ENCODE peak calls at places on chromosome 18, in seven cellular contexts. I is astrocyte of the hippocampus; D is adrenal gland; Y is kidney tubule cell; O is activated CD4-positive, alpha-beta memory T cell treated with anti-CD3 and anti-CD28 coated beads for 36 hours; S is aorta; B is mammary epithelial cell. J is an unnamed sample.
A peak's percentile ranks its signal among the peaks of the same experiment; 100 is the strongest.

GRCh38 chr18:55918449-55918848 is 330.5 kb upstream of the TCF4 start:
- DNase-seq in I (peak; percentile 38), D (no peak), Y (no peak), O (no peak), S (no peak), B (no peak), J (no peak)

GRCh38 chr18:45050712-45051639 is 370.3 kb downstream of the SETBP1 start:
- DNase-seq in I (peak; percentile 72), D (no peak), Y (peak; percentile 33), O (no peak), S (no peak), B (peak; percentile 68), J (no peak)

GRCh38 chr18:63454497-63454896 is 22.3 kb upstream of the SERPINB5 start:
- DNase-seq in I (no peak), D (no peak), Y (peak; percentile 39), O (no peak), S (no peak), B (peak; percentile 94), J (no peak)

GRCh38 chr18:66826211-66826610 is 222.3 kb upstream of the CDH19 start:
- DNase-seq in I (no peak), D (no peak), Y (no peak), O (no peak), S (no peak), B (no peak), J (no peak)

GRCh38 chr18:10579079-10579867 is 53.4 kb downstream of the NAPG start:
- DNase-seq in I (peak; percentile 51), D (no peak), Y (peak; percentile 34), O (no peak), S (no peak), B (no peak), J (no peak)

GRCh38 chr18:79599503-79599931 is 80.1 kb upstream of the CTDP1 start:
- DNase-seq in I (peak; percentile 91), D (peak; percentile 9), Y (peak; percentile 54), O (no peak), S (peak; percentile 61), B (no peak), J (peak; percentile 8)

GRCh38 chr18:8443505-8443904 is 165.7 kb upstream of the RAB12 start:
- DNase-seq in I (no peak), D (no peak), Y (no peak), O (no peak), S (no peak), B (peak; percentile 17), J (no peak)

GRCh38 chr18:24009651-24010333 is 4.8 kb upstream of the TTC39C start:
- DNase-seq in I (no peak), D (no peak), Y (peak; percentile 15), O (peak; percentile 71), S (no peak), B (peak; percentile 57), J (no peak)

GRCh38 chr18:58216071-58216471 is 172.0 kb downstream of the NEDD4L start:
- DNase-seq in I (no peak), D (peak; percentile 52), Y (peak; percentile 84), O (no peak), S (no peak), B (peak; percentile 75), J (no peak)

GRCh38 chr18:59957957-59958356 is 58.2 kb downstream of the PMAIP1 start:
- DNase-seq in I (peak; percentile 44), D (peak; percentile 81), Y (peak; percentile 80), O (peak; percentile 21), S (no peak), B (peak; percentile 39), J (peak; percentile 79)

GRCh38 chr18:23710068-23710527 is 20.8 kb downstream of the LAMA3 start:
- DNase-seq in I (peak; percentile 56), D (no peak), Y (peak; percentile 59), O (no peak), S (no peak), B (no peak), J (no peak)

GRCh38 chr18:49694402-49694801 is 118.9 kb downstream of the ACAA2 start:
- DNase-seq in I (no peak), D (no peak), Y (no peak), O (no peak), S (no peak), B (no peak), J (no peak)

GRCh38 chr18:10274327-10274726 is 180.1 kb upstream of the APCDD1 start:
- DNase-seq in I (no peak), D (no peak), Y (no peak), O (no peak), S (no peak), B (no peak), J (no peak)

GRCh38 chr18:24055878-24056277 is 41.3 kb downstream of the TTC39C start:
- DNase-seq in I (no peak), D (no peak), Y (no peak), O (no peak), S (no peak), B (no peak), J (peak; percentile 7)

GRCh38 chr18:71809711-71810110 is 734.4 kb downstream of the CBLN2 start:
- DNase-seq in I (no peak), D (no peak), Y (no peak), O (no peak), S (no peak), B (peak; percentile 2), J (no peak)

GRCh38 chr18:46067431-46068007 is 4.5 kb downstream of the PSTPIP2 start:
- DNase-seq in I (peak; percentile 37), D (no peak), Y (peak; percentile 48), O (no peak), S (no peak), B (no peak), J (peak; percentile 18)

GRCh38 chr18:68507781-68508180 is 207.1 kb downstream of the TMX3 start:
- DNase-seq in I (no peak), D (no peak), Y (peak; percentile 28), O (no peak), S (no peak), B (peak; percentile 22), J (no peak)

GRCh38 chr18:68887410-68887809 is 89.5 kb downstream of the CCDC102B start:
- DNase-seq in I (no peak), D (no peak), Y (no peak), O (no peak), S (no peak), B (no peak), J (no peak)

GRCh38 chr18:111292-112014 is 46.9 kb upstream of the USP14 start:
- DNase-seq in I (peak; percentile 87), D (peak; percentile 47), Y (peak; percentile 82), O (peak; percentile 80), S (peak; percentile 92), B (peak; percentile 66), J (peak; percentile 75)

GRCh38 chr18:30527226-30527625 is 515.3 kb downstream of the DSC3 start:
- DNase-seq in I (no peak), D (no peak), Y (no peak), O (no peak), S (no peak), B (no peak), J (no peak)

GRCh38 chr18:49878567-49878966 is 65.2 kb upstream of the ACAA2 start:
- DNase-seq in I (no peak), D (no peak), Y (peak; percentile 57), O (no peak), S (no peak), B (peak; percentile 90), J (no peak)

GRCh38 chr18:45637546-45638327 is 22.5 kb downstream of the SLC14A2 start:
- DNase-seq in I (peak; percentile 36), D (no peak), Y (peak; percentile 87), O (no peak), S (no peak), B (no peak), J (no peak)

GRCh38 chr18:48917579-48918101 is 33.1 kb downstream of the SMAD7 start:
- DNase-seq in I (no peak), D (no peak), Y (peak; percentile 29), O (no peak), S (peak; percentile 66), B (no peak), J (no peak)

GRCh38 chr18:23943104-23943503 is 71.5 kb upstream of the TTC39C start:
- DNase-seq in I (peak; percentile 32), D (no peak), Y (no peak), O (peak; percentile 78), S (no peak), B (no peak), J (no peak)

GRCh38 chr18:35683021-35683420 is 101.5 kb downstream of the GALNT1 start:
- DNase-seq in I (peak; percentile 62), D (no peak), Y (no peak), O (no peak), S (no peak), B (no peak), J (no peak)

GRCh38 chr18:8661754-8662573 is 43.4 kb upstream of the MTCL1 start:
- DNase-seq in I (peak; percentile 88), D (no peak), Y (peak; percentile 76), O (no peak), S (no peak), B (peak; percentile 36), J (peak; percentile 32)

GRCh38 chr18:13641551-13642439 is 84.6 kb downstream of the FAM210A start:
- DNase-seq in I (peak; percentile 33), D (peak; percentile 52), Y (peak; percentile 6), O (no peak), S (no peak), B (no peak), J (peak; percentile 22)

GRCh38 chr18:41466436-41467160 is 488.4 kb upstream of the PIK3C3 start:
- DNase-seq in I (peak; percentile 11), D (no peak), Y (no peak), O (no peak), S (no peak), B (no peak), J (no peak)

GRCh38 chr18:42078711-42079110 is 123.7 kb downstream of the PIK3C3 start:
- DNase-seq in I (peak; percentile 39), D (no peak), Y (no peak), O (no peak), S (no peak), B (no peak), J (no peak)

GRCh38 chr18:13412901-13413300 is 194.3 kb downstream of the LDLRAD4 start:
- DNase-seq in I (no peak), D (no peak), Y (no peak), O (no peak), S (no peak), B (no peak), J (no peak)

GRCh38 chr18:33116376-33116775 is 324.1 kb downstream of the CCDC178 start:
- DNase-seq in I (peak; percentile 14), D (no peak), Y (peak; percentile 87), O (no peak), S (no peak), B (no peak), J (peak; percentile 53)

GRCh38 chr18:21538230-21538629 is 62.3 kb downstream of the ESCO1 start:
- DNase-seq in I (no peak), D (no peak), Y (peak; percentile 25), O (no peak), S (no peak), B (no peak), J (no peak)

GRCh38 chr18:37435150-37435872 is 130.3 kb downstream of the CELF4 start:
- DNase-seq in I (no peak), D (no peak), Y (peak; percentile 83), O (no peak), S (no peak), B (peak; percentile 33), J (no peak)

GRCh38 chr18:79197531-79197930 is 128.3 kb downstream of the ATP9B start:
- DNase-seq in I (no peak), D (no peak), Y (no peak), O (no peak), S (no peak), B (no peak), J (no peak)

GRCh38 chr18:58046087-58046793 is 2.2 kb downstream of the NEDD4L start:
- DNase-seq in I (peak; percentile 35), D (no peak), Y (no peak), O (no peak), S (no peak), B (no peak), J (peak; percentile 19)